ENCODE peak calls at places on chromosomes 4 and X, in nine cellular contexts. One of them, this sample, is unnamed.

GRCh38 chr4:158255727-158256324 is 45.5 kb downstream of the TMEM144 start:
- DNase-seq in caudate nucleus: no peak
- DNase-seq in choroid plexus epithelial cell: peak
- DNase-seq in HuH-7.5: peak
- DNase-seq in H9: no peak
- DNase-seq in right cardiac atrium: no peak
- DNase-seq in anterior cingulate cortex: no peak
- DNase-seq in body of pancreas: no peak
- DNase-seq in kidney epithelial cell: no peak
- DNase-seq in this sample: no peak

GRCh38 chr4:147984778-147985138 is 252.9 kb downstream of the ARHGAP10 start:
- DNase-seq in caudate nucleus: no peak
- DNase-seq in choroid plexus epithelial cell: no peak
- DNase-seq in HuH-7.5: no peak
- DNase-seq in H9: no peak
- DNase-seq in right cardiac atrium: no peak
- DNase-seq in anterior cingulate cortex: no peak
- DNase-seq in body of pancreas: no peak
- DNase-seq in kidney epithelial cell: no peak
- DNase-seq in this sample: no peak

GRCh38 chr4:72208421-72209075 is 176.7 kb downstream of the NPFFR2 start:
- DNase-seq in caudate nucleus: no peak
- DNase-seq in choroid plexus epithelial cell: peak
- DNase-seq in HuH-7.5: no peak
- DNase-seq in H9: no peak
- DNase-seq in right cardiac atrium: no peak
- DNase-seq in anterior cingulate cortex: no peak
- DNase-seq in body of pancreas: no peak
- DNase-seq in kidney epithelial cell: no peak
- DNase-seq in this sample: no peak

GRCh38 chrX:31228415-31228832 is 156.6 kb upstream of the FTHL17 start:
- DNase-seq in caudate nucleus: no peak
- DNase-seq in choroid plexus epithelial cell: peak
- DNase-seq in HuH-7.5: no peak
- DNase-seq in H9: no peak
- DNase-seq in right cardiac atrium: no peak
- DNase-seq in anterior cingulate cortex: no peak
- DNase-seq in body of pancreas: peak
- DNase-seq in kidney epithelial cell: no peak
- DNase-seq in this sample: no peak

GRCh38 chr4:140037353-140038030 is 116.5 kb downstream of the MAML3 start:
- DNase-seq in caudate nucleus: no peak
- DNase-seq in choroid plexus epithelial cell: peak
- DNase-seq in HuH-7.5: no peak
- DNase-seq in H9: no peak
- DNase-seq in right cardiac atrium: no peak
- DNase-seq in anterior cingulate cortex: no peak
- DNase-seq in body of pancreas: no peak
- DNase-seq in kidney epithelial cell: peak
- DNase-seq in this sample: no peak

GRCh38 chrX:2819345-2820130 is 9.2 kb upstream of the GYG2 start:
- DNase-seq in caudate nucleus: no peak
- DNase-seq in choroid plexus epithelial cell: peak
- DNase-seq in HuH-7.5: no peak
- DNase-seq in H9: no peak
- DNase-seq in right cardiac atrium: no peak
- DNase-seq in anterior cingulate cortex: no peak
- DNase-seq in body of pancreas: no peak
- DNase-seq in kidney epithelial cell: no peak
- DNase-seq in this sample: no peak

GRCh38 chr4:53693408-53693807 is 102.1 kb upstream of the LNX1 start:
- DNase-seq in caudate nucleus: no peak
- DNase-seq in choroid plexus epithelial cell: no peak
- DNase-seq in HuH-7.5: no peak
- DNase-seq in H9: no peak
- DNase-seq in right cardiac atrium: no peak
- DNase-seq in anterior cingulate cortex: no peak
- DNase-seq in body of pancreas: no peak
- DNase-seq in kidney epithelial cell: no peak
- DNase-seq in this sample: no peak

GRCh38 chr4:121308328-121308663 is 72.5 kb downstream of the QRFPR start:
- DNase-seq in caudate nucleus: no peak
- DNase-seq in choroid plexus epithelial cell: no peak
- DNase-seq in HuH-7.5: no peak
- DNase-seq in H9: no peak
- DNase-seq in right cardiac atrium: no peak
- DNase-seq in anterior cingulate cortex: no peak
- DNase-seq in body of pancreas: no peak
- DNase-seq in kidney epithelial cell: no peak
- DNase-seq in this sample: no peak

GRCh38 chr4:9925750-9926439 is 95.4 kb downstream of the SLC2A9 start:
- DNase-seq in caudate nucleus: no peak
- DNase-seq in choroid plexus epithelial cell: no peak
- DNase-seq in HuH-7.5: no peak
- DNase-seq in H9: no peak
- DNase-seq in right cardiac atrium: no peak
- DNase-seq in anterior cingulate cortex: no peak
- DNase-seq in body of pancreas: no peak
- DNase-seq in kidney epithelial cell: no peak
- DNase-seq in this sample: no peak

GRCh38 chr4:5469151-5469775 is 239.1 kb downstream of the EVC2 start:
- DNase-seq in caudate nucleus: no peak
- DNase-seq in choroid plexus epithelial cell: no peak
- DNase-seq in HuH-7.5: no peak
- DNase-seq in H9: no peak
- DNase-seq in right cardiac atrium: no peak
- DNase-seq in anterior cingulate cortex: no peak
- DNase-seq in body of pancreas: no peak
- DNase-seq in kidney epithelial cell: no peak
- DNase-seq in this sample: peak

GRCh38 chrX:95666056-95666455 is 1018.6 kb upstream of the DIAPH2 start:
- DNase-seq in caudate nucleus: no peak
- DNase-seq in choroid plexus epithelial cell: no peak
- DNase-seq in HuH-7.5: no peak
- DNase-seq in H9: no peak
- DNase-seq in right cardiac atrium: no peak
- DNase-seq in anterior cingulate cortex: no peak
- DNase-seq in body of pancreas: no peak
- DNase-seq in kidney epithelial cell: no peak
- DNase-seq in this sample: no peak

GRCh38 chrX:45434231-45434630 is 233.6 kb upstream of the DIPK2B start:
- DNase-seq in caudate nucleus: no peak
- DNase-seq in choroid plexus epithelial cell: no peak
- DNase-seq in HuH-7.5: no peak
- DNase-seq in H9: no peak
- DNase-seq in right cardiac atrium: no peak
- DNase-seq in anterior cingulate cortex: no peak
- DNase-seq in body of pancreas: no peak
- DNase-seq in kidney epithelial cell: no peak
- DNase-seq in this sample: no peak

GRCh38 chr4:24266951-24267577 is 317.3 kb downstream of the DHX15 start:
- DNase-seq in caudate nucleus: no peak
- DNase-seq in choroid plexus epithelial cell: peak
- DNase-seq in HuH-7.5: no peak
- DNase-seq in H9: no peak
- DNase-seq in right cardiac atrium: no peak
- DNase-seq in anterior cingulate cortex: no peak
- DNase-seq in body of pancreas: no peak
- DNase-seq in kidney epithelial cell: peak
- DNase-seq in this sample: no peak

GRCh38 chrX:30310429-30311206 is 1.4 kb upstream of the NR0B1 start:
- DNase-seq in caudate nucleus: no peak
- DNase-seq in choroid plexus epithelial cell: no peak
- DNase-seq in HuH-7.5: no peak
- DNase-seq in H9: no peak
- DNase-seq in right cardiac atrium: no peak
- DNase-seq in anterior cingulate cortex: no peak
- DNase-seq in body of pancreas: no peak
- DNase-seq in kidney epithelial cell: no peak
- DNase-seq in this sample: no peak

GRCh38 chrX:49162620-49163019 is at the start of gene MAGIX:
- DNase-seq in caudate nucleus: no peak
- DNase-seq in choroid plexus epithelial cell: no peak
- DNase-seq in HuH-7.5: no peak
- DNase-seq in H9: peak
- DNase-seq in right cardiac atrium: peak
- DNase-seq in anterior cingulate cortex: no peak
- DNase-seq in body of pancreas: peak
- DNase-seq in kidney epithelial cell: no peak
- DNase-seq in this sample: peak

GRCh38 chrX:3154386-3154991 is 113.2 kb downstream of the ARSF start:
- DNase-seq in caudate nucleus: no peak
- DNase-seq in choroid plexus epithelial cell: no peak
- DNase-seq in HuH-7.5: no peak
- DNase-seq in H9: no peak
- DNase-seq in right cardiac atrium: no peak
- DNase-seq in anterior cingulate cortex: no peak
- DNase-seq in body of pancreas: no peak
- DNase-seq in kidney epithelial cell: no peak
- DNase-seq in this sample: no peak

GRCh38 chrX:135345328-135345645 is 36.0 kb downstream of the ETDC start:
- DNase-seq in caudate nucleus: no peak
- DNase-seq in choroid plexus epithelial cell: peak
- DNase-seq in HuH-7.5: no peak
- DNase-seq in H9: no peak
- DNase-seq in right cardiac atrium: peak
- DNase-seq in anterior cingulate cortex: no peak
- DNase-seq in body of pancreas: peak
- DNase-seq in kidney epithelial cell: no peak
- DNase-seq in this sample: peak

GRCh38 chrX:48698306-48698705 is 1.8 kb downstream of the SUV39H1 start:
- DNase-seq in caudate nucleus: no peak
- DNase-seq in choroid plexus epithelial cell: no peak
- DNase-seq in HuH-7.5: no peak
- DNase-seq in H9: no peak
- DNase-seq in right cardiac atrium: no peak
- DNase-seq in anterior cingulate cortex: no peak
- DNase-seq in body of pancreas: no peak
- DNase-seq in kidney epithelial cell: no peak
- DNase-seq in this sample: no peak